ENCODE peak calls at places on chromosomes 12 and 14, in four cellular contexts. W is A549, F is HepG2, E is GM12878. I is an unnamed sample.

GRCh38 chr14:93800038-93800937 is 12.0 kb upstream of the PRIMA1 start:
- DNase-seq in W (no peak), F (peak), E (no peak), I (no peak)

GRCh38 chr12:59084758-59085383 is 164.6 kb upstream of the LRIG3 start:
- DNase-seq in W (no peak), F (no peak), E (no peak), I (peak)

GRCh38 chr12:40002178-40003169 is 103.4 kb downstream of the SLC2A13 start:
- DNase-seq in E (no peak), F (peak), W (peak), I (no peak)

GRCh38 chr14:64556526-64556925 is 6.8 kb downstream of the PPP1R36 start:
- DNase-seq in W (no peak), E (no peak), F (no peak), I (no peak)

GRCh38 chr12:107027304-107028053 is 40.5 kb upstream of the MTERF2 start:
- DNase-seq in W (peak), F (peak), E (no peak), I (peak)

GRCh38 chr12:2540535-2540941 is 254.2 kb upstream of the FKBP4 start:
- DNase-seq in E (no peak), W (no peak), F (no peak), I (no peak)

GRCh38 chr14:105974902-105975301 is 448.5 kb downstream of the TMEM121 start:
- DNase-seq in W (no peak), F (peak), E (no peak), I (peak)

GRCh38 chr12:51323966-51324895 is at the start of gene BIN2:
- DNase-seq in W (no peak), F (no peak), E (no peak), I (no peak)

GRCh38 chr12:1995205-1995896 is 8.9 kb downstream of the DCP1B start:
- DNase-seq in F (no peak), E (peak), W (no peak), I (no peak)

GRCh38 chr14:21309238-21309636 is 29.4 kb downstream of the RPGRIP1 start:
- DNase-seq in F (no peak), W (no peak), E (no peak), I (no peak)

GRCh38 chr12:4011597-4011996 is 138.4 kb upstream of the PARP11 start:
- DNase-seq in F (peak), E (no peak), W (no peak), I (no peak)

GRCh38 chr12:31363826-31364225 is 37.9 kb upstream of the SINHCAF start:
- DNase-seq in E (no peak), W (no peak), F (no peak), I (no peak)

GRCh38 chr12:86698581-86698980 is 442.4 kb upstream of the MGAT4C start:
- DNase-seq in E (no peak), F (no peak), W (no peak), I (no peak)

GRCh38 chr12:12791756-12792346 is 6.4 kb downstream of the APOLD1 start:
- DNase-seq in F (no peak), W (no peak), E (no peak), I (peak)

GRCh38 chr12:113092478-113093408 is 36.2 kb downstream of the DTX1 start:
- DNase-seq in W (peak), F (no peak), E (no peak), I (no peak)

GRCh38 chr12:57735952-57736742 is 2.4 kb downstream of the AGAP2 start:
- DNase-seq in W (no peak), F (peak), E (no peak), I (peak)

GRCh38 chr12:54066408-54066807 is 12.8 kb downstream of the HOXC4 start:
- DNase-seq in W (no peak), E (no peak), F (no peak), I (no peak)

GRCh38 chr12:71312767-71313375 is 126.7 kb upstream of the LGR5 start:
- DNase-seq in F (no peak), E (no peak), W (no peak), I (no peak)

GRCh38 chr12:87667378-87667777 is 361.8 kb downstream of the C12orf50 start:
- DNase-seq in F (no peak), W (no peak), E (no peak), I (no peak)

GRCh38 chr12:102741196-102741595 is 175.8 kb downstream of the PAH start:
- DNase-seq in F (no peak), E (no peak), W (no peak), I (no peak)

GRCh38 chr12:28313631-28314030 is 123.4 kb downstream of the CCDC91 start:
- DNase-seq in E (no peak), F (no peak), W (no peak), I (no peak)

GRCh38 chr14:104598461-104599273 is 5.9 kb downstream of the TMEM179 start:
- DNase-seq in W (no peak), E (no peak), F (no peak), I (peak)

GRCh38 chr14:51730094-51730493 is 78.4 kb downstream of the FRMD6 start:
- DNase-seq in W (no peak), E (no peak), F (no peak), I (no peak)

GRCh38 chr12:2634481-2634880 is 160.3 kb upstream of the FKBP4 start:
- DNase-seq in W (no peak), F (no peak), E (no peak), I (no peak)

GRCh38 chr12:46549527-46550265 is 177.1 kb upstream of the SLC38A2 start:
- DNase-seq in W (no peak), F (no peak), E (no peak), I (no peak)

GRCh38 chr12:131487379-131488129 is 223.3 kb upstream of the SFSWAP start:
- DNase-seq in W (no peak), E (no peak), F (no peak), I (no peak)

GRCh38 chr12:111775205-111776193 is 8.8 kb downstream of the ALDH2 start:
- DNase-seq in E (peak), F (peak), W (no peak), I (peak)

GRCh38 chr12:52389313-52390207 is 4.1 kb upstream of the KRT84 start:
- DNase-seq in F (no peak), E (no peak), W (no peak), I (no peak)

GRCh38 chr14:96038920-96039632 is at the start of gene C14orf132:
- DNase-seq in W (peak), F (no peak), E (no peak), I (peak)

GRCh38 chr12:96375841-96376249 is 24.4 kb downstream of the CDK17 start:
- DNase-seq in E (peak), F (no peak), W (no peak), I (no peak)

GRCh38 chr12:2582631-2583616 is 211.8 kb upstream of the FKBP4 start:
- DNase-seq in W (peak), F (peak), E (no peak), I (peak)

GRCh38 chr14:91415794-91416743 is 1.6 kb downstream of the CCDC88C start:
- DNase-seq in E (peak), F (no peak), W (no peak), I (no peak)

GRCh38 chr12:94649349-94650142 is 811 bp downstream of the TMCC3 start:
- DNase-seq in E (no peak), W (peak), F (no peak), I (peak)

GRCh38 chr14:95294834-95295599 is 24.7 kb downstream of the CLMN start:
- DNase-seq in E (no peak), F (peak), W (no peak), I (no peak)

GRCh38 chr12:3295225-3295624 is 195.8 kb upstream of the PRMT8 start:
- DNase-seq in W (no peak), F (no peak), E (no peak), I (no peak)

GRCh38 chr12:87871061-87871460 is 158.1 kb downstream of the C12orf50 start:
- DNase-seq in F (no peak), W (no peak), E (no peak), I (no peak)

GRCh38 chr12:12449533-12450025 is 92.7 kb downstream of the BORCS5 start:
- DNase-seq in F (peak), W (peak), E (no peak), I (no peak)

GRCh38 chr14:103108749-103109207 is 14.3 kb downstream of the EXOC3L4 start:
- DNase-seq in W (no peak), F (no peak), E (no peak), I (no peak)

GRCh38 chr14:84399296-84399910 is 1130.5 kb upstream of the FLRT2 start:
- DNase-seq in F (no peak), W (no peak), E (no peak), I (no peak)
- TF ChIP-seq PBX3 in F (no peak), W (no peak), E (no peak), I (no peak)

GRCh38 chr12:118237053-118237665 is 101.2 kb downstream of the PEBP1 start:
- DNase-seq in W (no peak), E (peak), F (no peak), I (no peak)
- TF ChIP-seq PBX3 in W (no peak), E (no peak), F (no peak), I (no peak)

DNA sequence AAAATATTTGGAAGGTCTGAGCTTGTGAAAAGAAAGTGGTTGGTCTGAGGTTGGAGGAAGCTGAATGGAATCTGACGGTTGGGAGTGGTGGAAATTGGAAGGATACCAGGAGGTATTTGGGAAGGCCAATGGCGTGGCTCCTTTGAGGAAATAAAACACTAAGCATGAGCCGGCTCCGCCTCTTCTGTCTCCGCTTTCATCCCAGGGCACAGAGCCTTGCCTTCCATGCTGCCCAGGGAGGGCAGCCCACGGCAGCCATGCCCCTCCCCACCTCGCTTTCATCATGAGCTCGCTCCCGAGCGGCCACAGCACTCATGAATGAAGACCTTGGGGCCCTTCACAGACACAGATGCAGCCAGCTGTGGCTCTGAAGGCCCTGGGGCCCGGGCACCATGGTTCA is 36.2 kb downstream of the HSP90AA1 start:
- DNase-seq in F (no peak), W (no peak), E (no peak), I (no peak)
- TF ChIP-seq PBX3 in F (no peak), W (no peak), E (no peak), I (no peak)

GRCh38 chr12:127306604-127307215 is 960.3 kb upstream of the TMEM132C start:
- DNase-seq in W (no peak), E (no peak), F (no peak), I (no peak)
- TF ChIP-seq PBX3 in W (no peak), E (no peak), F (no peak), I (no peak)

DNA sequence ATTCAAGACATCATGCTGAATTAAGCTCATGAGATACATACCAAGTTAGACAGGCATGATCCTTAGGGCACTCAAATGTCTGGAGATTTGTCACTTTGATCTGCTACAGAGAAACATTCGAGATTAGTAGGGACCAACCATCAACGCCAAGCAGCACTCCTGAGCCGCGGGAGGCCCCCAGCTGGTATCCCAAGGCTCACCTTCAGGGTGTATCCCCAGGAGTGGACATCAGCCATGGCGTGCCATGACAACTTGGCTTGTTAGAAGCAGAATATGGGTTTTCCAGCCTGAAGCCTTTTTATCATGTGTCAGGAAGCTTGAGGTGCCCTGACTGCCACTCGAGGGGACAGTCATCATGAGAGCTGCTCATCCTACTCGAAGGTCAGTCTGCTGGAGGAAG is 39.1 kb upstream of the GPHB5 start:
- DNase-seq in W (no peak), E (no peak), F (no peak), I (no peak)
- TF ChIP-seq PBX3 in W (no peak), E (no peak), F (no peak), I (no peak)

DNA sequence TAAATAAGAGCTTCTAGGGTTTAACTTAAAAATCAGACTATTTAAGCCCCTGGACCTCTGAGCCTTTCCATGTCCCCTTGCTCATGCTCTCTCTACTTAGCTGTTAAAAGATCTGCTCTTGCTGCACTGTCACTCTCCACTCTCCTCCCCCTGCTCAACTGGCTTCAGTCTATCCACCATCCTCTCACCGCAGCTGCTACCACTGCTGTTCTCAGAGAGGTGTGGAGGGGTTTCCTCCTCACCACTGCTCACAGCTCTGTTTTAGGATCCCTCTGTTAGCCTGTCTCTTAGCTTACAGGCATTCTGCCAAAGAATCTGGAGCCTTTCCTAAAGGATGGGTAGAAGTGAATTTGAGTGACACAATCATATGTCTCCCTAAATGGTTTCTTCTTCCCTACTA is 43.7 kb upstream of the ATP2B1 start:
- DNase-seq in F (no peak), E (no peak), W (no peak), I (no peak)
- TF ChIP-seq PBX3 in F (no peak), E (peak), W (no peak), I (no peak)

DNA sequence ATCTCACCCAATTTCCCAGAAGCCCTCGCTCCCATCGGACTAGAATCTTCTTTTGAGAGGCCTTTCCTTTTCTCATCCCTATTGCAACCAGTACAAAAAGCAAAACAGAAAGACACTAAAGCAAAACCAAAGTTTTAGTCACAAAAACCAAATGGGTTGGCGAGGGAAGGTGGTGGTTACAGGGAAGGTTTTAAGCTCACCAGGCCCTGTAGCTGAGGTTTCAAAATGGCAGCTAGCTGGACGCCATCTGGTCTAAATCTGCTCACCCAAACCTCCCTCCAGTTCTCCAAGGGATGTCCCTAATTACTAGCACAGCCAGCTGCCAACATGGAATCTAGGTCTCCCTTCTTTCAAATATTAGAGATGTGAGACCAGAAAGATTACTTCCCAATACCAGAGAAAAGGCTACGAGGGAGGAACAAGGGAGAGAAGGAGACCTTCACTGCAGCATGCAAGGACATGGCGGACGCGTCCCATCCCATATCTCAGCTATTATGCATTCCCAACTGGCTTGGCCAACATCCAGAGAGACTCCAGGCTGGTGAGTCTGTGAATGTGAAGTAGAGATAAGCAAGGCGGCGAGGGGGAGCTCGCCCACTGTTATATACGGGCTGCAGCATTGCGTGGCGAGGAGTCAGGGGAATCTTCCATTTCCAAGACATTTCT is 70.8 kb downstream of the DPF3 start:
- DNase-seq in F (no peak), W (no peak), E (no peak), I (peak)
- TF ChIP-seq PBX3 in F (no peak), W (no peak), E (no peak), I (no peak)